ENCODE peak calls at places on chromosomes 4 and X, in six cellular contexts. One of them, this sample, is unnamed.

GRCh38 chrX:11438767-11439166 is 145.6 kb downstream of the AMELX start:
- DNase-seq in GM12878: no peak
- DNase-seq in SK-N-SH: no peak
- DNase-seq in H1: no peak
- DNase-seq in K562: no peak
- DNase-seq in HepG2: no peak
- DNase-seq in this sample: no peak

GRCh38 chr4:182192511-182193181 is 50.6 kb upstream of the TENM3 start:
- DNase-seq in GM12878: no peak
- DNase-seq in SK-N-SH: no peak
- DNase-seq in H1: no peak
- DNase-seq in K562: no peak
- DNase-seq in HepG2: no peak
- DNase-seq in this sample: no peak

GRCh38 chr4:152382057-152382785 is 153.7 kb downstream of the FBXW7 start:
- DNase-seq in GM12878: no peak
- DNase-seq in SK-N-SH: no peak
- DNase-seq in H1: no peak
- DNase-seq in K562: no peak
- DNase-seq in HepG2: no peak
- DNase-seq in this sample: no peak

GRCh38 chr4:48360966-48361470 is 19.7 kb downstream of the SLAIN2 start:
- DNase-seq in GM12878: no peak
- DNase-seq in SK-N-SH: no peak
- DNase-seq in H1: no peak
- DNase-seq in K562: no peak
- DNase-seq in HepG2: no peak
- DNase-seq in this sample: no peak

GRCh38 chr4:71830-72229 is 18.7 kb downstream of the ZNF595 start:
- DNase-seq in GM12878: no peak
- DNase-seq in SK-N-SH: no peak
- DNase-seq in H1: no peak
- DNase-seq in K562: no peak
- DNase-seq in HepG2: no peak
- DNase-seq in this sample: no peak

GRCh38 chr4:103019319-103020124 is at the start of gene SLC9B1:
- DNase-seq in GM12878: peak
- DNase-seq in SK-N-SH: peak
- DNase-seq in H1: peak
- DNase-seq in K562: peak
- DNase-seq in HepG2: peak
- DNase-seq in this sample: peak

GRCh38 chr4:6377626-6378492 is 94.6 kb downstream of the PPP2R2C start:
- DNase-seq in GM12878: no peak
- DNase-seq in SK-N-SH: peak
- DNase-seq in H1: no peak
- DNase-seq in K562: no peak
- DNase-seq in HepG2: no peak
- DNase-seq in this sample: no peak

GRCh38 chr4:138839574-138839973 is 176.0 kb upstream of the NOCT start:
- DNase-seq in GM12878: no peak
- DNase-seq in SK-N-SH: no peak
- DNase-seq in H1: no peak
- DNase-seq in K562: no peak
- DNase-seq in HepG2: no peak
- DNase-seq in this sample: no peak

GRCh38 chr4:18894928-18895327 is 873.4 kb upstream of the LCORL start:
- DNase-seq in GM12878: no peak
- DNase-seq in SK-N-SH: no peak
- DNase-seq in H1: no peak
- DNase-seq in K562: no peak
- DNase-seq in HepG2: no peak
- DNase-seq in this sample: no peak

GRCh38 chr4:15552557-15553362 is 83.1 kb downstream of the CC2D2A start:
- DNase-seq in GM12878: no peak
- DNase-seq in SK-N-SH: no peak
- DNase-seq in H1: no peak
- DNase-seq in K562: no peak
- DNase-seq in HepG2: no peak
- DNase-seq in this sample: no peak

GRCh38 chr4:91622925-91623600 is 680.7 kb upstream of the GRID2 start:
- DNase-seq in GM12878: no peak
- DNase-seq in SK-N-SH: no peak
- DNase-seq in H1: no peak
- DNase-seq in K562: no peak
- DNase-seq in HepG2: no peak
- DNase-seq in this sample: no peak

GRCh38 chr4:40066651-40067050 is 10.0 kb downstream of the N4BP2 start:
- DNase-seq in GM12878: no peak
- DNase-seq in SK-N-SH: no peak
- DNase-seq in H1: no peak
- DNase-seq in K562: no peak
- DNase-seq in HepG2: no peak
- DNase-seq in this sample: no peak

GRCh38 chrX:118554511-118554910 is 58.9 kb downstream of the DOCK11 start:
- DNase-seq in GM12878: no peak
- DNase-seq in SK-N-SH: no peak
- DNase-seq in H1: no peak
- DNase-seq in K562: no peak
- DNase-seq in HepG2: no peak
- DNase-seq in this sample: no peak

GRCh38 chrX:22278375-22278774 is 5.7 kb downstream of the CBLL2 start:
- DNase-seq in GM12878: no peak
- DNase-seq in SK-N-SH: no peak
- DNase-seq in H1: no peak
- DNase-seq in K562: no peak
- DNase-seq in HepG2: no peak
- DNase-seq in this sample: no peak

GRCh38 chrX:140712413-140713173 is 3.0 kb downstream of the LINC00632 start:
- DNase-seq in GM12878: no peak
- DNase-seq in SK-N-SH: peak
- DNase-seq in H1: peak
- DNase-seq in K562: no peak
- DNase-seq in HepG2: no peak
- DNase-seq in this sample: no peak

GRCh38 chr4:77802406-77802805 is 16.8 kb downstream of the CNOT6L start:
- DNase-seq in GM12878: no peak
- DNase-seq in SK-N-SH: no peak
- DNase-seq in H1: no peak
- DNase-seq in K562: no peak
- DNase-seq in HepG2: no peak
- DNase-seq in this sample: no peak

GRCh38 chr4:101171747-101172146 is 175.6 kb downstream of the PPP3CA start:
- DNase-seq in GM12878: no peak
- DNase-seq in SK-N-SH: no peak
- DNase-seq in H1: no peak
- DNase-seq in K562: no peak
- DNase-seq in HepG2: no peak
- DNase-seq in this sample: no peak

GRCh38 chr4:154519214-154519613 is 27.6 kb upstream of the DCHS2 start:
- DNase-seq in GM12878: no peak
- DNase-seq in SK-N-SH: no peak
- DNase-seq in H1: no peak
- DNase-seq in K562: no peak
- DNase-seq in HepG2: no peak
- DNase-seq in this sample: no peak

GRCh38 chr4:94216394-94216793 is 8.7 kb downstream of the SMARCAD1 start:
- DNase-seq in GM12878: no peak
- DNase-seq in SK-N-SH: no peak
- DNase-seq in H1: no peak
- DNase-seq in K562: no peak
- DNase-seq in HepG2: no peak
- DNase-seq in this sample: no peak

GRCh38 chr4:111016416-111016815 is 393.5 kb upstream of the PITX2 start:
- DNase-seq in GM12878: no peak
- DNase-seq in SK-N-SH: no peak
- DNase-seq in H1: no peak
- DNase-seq in K562: no peak
- DNase-seq in HepG2: no peak
- DNase-seq in this sample: no peak

GRCh38 chr4:73698217-73698616 is 42.2 kb upstream of the CXCL8 start:
- DNase-seq in GM12878: no peak
- DNase-seq in SK-N-SH: no peak
- DNase-seq in H1: no peak
- DNase-seq in K562: no peak
- DNase-seq in HepG2: no peak
- DNase-seq in this sample: no peak

GRCh38 chr4:69656653-69657158 is 3.7 kb upstream of the UGT2A1 start:
- DNase-seq in GM12878: no peak
- DNase-seq in SK-N-SH: no peak
- DNase-seq in H1: no peak
- DNase-seq in K562: no peak
- DNase-seq in HepG2: no peak
- DNase-seq in this sample: no peak

GRCh38 chrX:145552643-145553042 is 265.0 kb upstream of the SLITRK2 start:
- DNase-seq in GM12878: no peak
- DNase-seq in SK-N-SH: no peak
- DNase-seq in H1: no peak
- DNase-seq in K562: no peak
- DNase-seq in HepG2: no peak
- DNase-seq in this sample: no peak

GRCh38 chrX:136865270-136866168 is 15.0 kb downstream of the RBMX start:
- DNase-seq in GM12878: no peak
- DNase-seq in SK-N-SH: no peak
- DNase-seq in H1: no peak
- DNase-seq in K562: no peak
- DNase-seq in HepG2: no peak
- DNase-seq in this sample: no peak

GRCh38 chr4:20474119-20474518 is 222.4 kb downstream of the SLIT2 start:
- DNase-seq in GM12878: no peak
- DNase-seq in SK-N-SH: no peak
- DNase-seq in H1: no peak
- DNase-seq in K562: no peak
- DNase-seq in HepG2: no peak
- DNase-seq in this sample: no peak

GRCh38 chrX:135528756-135529155 is 8.3 kb downstream of the INTS6L start:
- DNase-seq in GM12878: no peak
- DNase-seq in SK-N-SH: no peak
- DNase-seq in H1: no peak
- DNase-seq in K562: no peak
- DNase-seq in HepG2: no peak
- DNase-seq in this sample: no peak

GRCh38 chrX:19372170-19373033 is 28.7 kb downstream of the PDHA1 start:
- DNase-seq in GM12878: no peak
- DNase-seq in SK-N-SH: peak
- DNase-seq in H1: no peak
- DNase-seq in K562: peak
- DNase-seq in HepG2: peak
- DNase-seq in this sample: peak

GRCh38 chrX:107565005-107565404 is 63.3 kb upstream of the PRPS1 start:
- DNase-seq in GM12878: no peak
- DNase-seq in SK-N-SH: no peak
- DNase-seq in H1: no peak
- DNase-seq in K562: no peak
- DNase-seq in HepG2: no peak
- DNase-seq in this sample: no peak

GRCh38 chr4:15010038-15010585 is 7.8 kb downstream of the CPEB2 start:
- DNase-seq in GM12878: no peak
- DNase-seq in SK-N-SH: no peak
- DNase-seq in H1: no peak
- DNase-seq in K562: no peak
- DNase-seq in HepG2: no peak
- DNase-seq in this sample: no peak

GRCh38 chrX:17610788-17611187 is 126.5 kb upstream of the SCML1 start:
- DNase-seq in GM12878: no peak
- DNase-seq in SK-N-SH: no peak
- DNase-seq in H1: no peak
- DNase-seq in K562: no peak
- DNase-seq in HepG2: no peak
- DNase-seq in this sample: no peak
- H3K4me3 ChIP-seq in GM12878: no peak
- H3K4me3 ChIP-seq in SK-N-SH: no peak
- H3K4me3 ChIP-seq in H1: no peak
- H3K4me3 ChIP-seq in K562: no peak
- H3K4me3 ChIP-seq in HepG2: no peak
- H3K4me3 ChIP-seq in this sample: no peak

GRCh38 chr4:8304827-8305695 is 35.5 kb downstream of the HTRA3 start:
- DNase-seq in GM12878: no peak
- DNase-seq in SK-N-SH: no peak
- DNase-seq in H1: no peak
- DNase-seq in K562: no peak
- DNase-seq in HepG2: no peak
- DNase-seq in this sample: no peak
- TF ChIP-seq POLR2AphosphoS5 in GM12878: no peak
- TF ChIP-seq POLR2AphosphoS5 in SK-N-SH: no peak
- TF ChIP-seq POLR2AphosphoS5 in H1: no peak
- TF ChIP-seq POLR2AphosphoS5 in K562: no peak
- TF ChIP-seq POLR2AphosphoS5 in HepG2: no peak
- TF ChIP-seq POLR2AphosphoS5 in this sample: no peak

GRCh38 chr4:159248383-159249178 is 145.7 kb downstream of the RAPGEF2 start:
- DNase-seq in GM12878: no peak
- DNase-seq in SK-N-SH: peak
- DNase-seq in H1: no peak
- DNase-seq in K562: no peak
- DNase-seq in HepG2: peak
- DNase-seq in this sample: no peak
- TF ChIP-seq GABPA in GM12878: no peak
- TF ChIP-seq GABPA in SK-N-SH: no peak
- TF ChIP-seq GABPA in H1: no peak
- TF ChIP-seq GABPA in K562: no peak
- TF ChIP-seq GABPA in HepG2: no peak
- TF ChIP-seq GABPA in this sample: no peak

DNA sequence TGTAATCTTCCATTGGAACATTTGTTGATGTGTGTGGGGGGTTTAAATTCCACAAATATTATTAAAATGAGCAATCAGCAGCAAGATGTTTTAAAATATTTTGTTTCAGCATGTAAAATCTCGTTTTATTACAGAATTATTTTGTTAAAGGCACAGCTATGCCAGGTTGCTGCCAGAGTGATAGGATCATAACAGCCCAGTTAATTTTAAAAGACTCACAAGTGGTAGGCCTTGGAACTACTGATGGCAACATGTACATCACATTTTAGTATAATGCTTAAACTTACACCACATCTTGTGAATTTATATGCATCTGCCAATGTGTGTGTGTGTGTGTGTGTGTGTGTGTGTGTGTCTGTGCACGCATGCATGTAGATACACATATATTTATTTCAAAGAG is 97.8 kb upstream of the SPRY1 start:
- DNase-seq in GM12878: no peak
- DNase-seq in SK-N-SH: no peak
- DNase-seq in H1: no peak
- DNase-seq in K562: no peak
- DNase-seq in HepG2: no peak
- DNase-seq in this sample: no peak
- H3K4me3 ChIP-seq in GM12878: no peak
- H3K4me3 ChIP-seq in SK-N-SH: no peak
- H3K4me3 ChIP-seq in H1: no peak
- H3K4me3 ChIP-seq in K562: no peak
- H3K4me3 ChIP-seq in HepG2: no peak
- H3K4me3 ChIP-seq in this sample: no peak